ENCODE peak calls at places on chromosomes 16 and 17, in six cellular contexts. One of them, this sample, is unnamed. For H3K4me1, the result is how much of the 10 kb centered on the place peaks cover.

GRCh38 chr16:11272921-11273720 is at the start of gene PRM3:
- DNase-seq in OCI-LY7: no peak
- DNase-seq in hepatocyte: no peak
- DNase-seq in SK-N-SH: no peak
- DNase-seq in GM23248: no peak
- DNase-seq in fibroblast of lung: no peak
- DNase-seq in this sample: peak

GRCh38 chr16:90008708-90009145 is 10.5 kb downstream of the DBNDD1 start:
- DNase-seq in fibroblast of lung: peak
- DNase-seq in OCI-LY7: peak
- DNase-seq in SK-N-SH: no peak
- DNase-seq in hepatocyte: no peak
- DNase-seq in GM23248: no peak
- DNase-seq in this sample: peak

GRCh38 chr16:11390573-11391495 is 45.6 kb downstream of the RMI2 start:
- DNase-seq in fibroblast of lung: no peak
- DNase-seq in SK-N-SH: peak
- DNase-seq in GM23248: no peak
- DNase-seq in hepatocyte: peak
- DNase-seq in OCI-LY7: no peak
- DNase-seq in this sample: peak

GRCh38 chr17:2851615-2852014 is 55.4 kb downstream of the RAP1GAP2 start:
- DNase-seq in OCI-LY7: no peak
- DNase-seq in fibroblast of lung: no peak
- DNase-seq in hepatocyte: no peak
- DNase-seq in SK-N-SH: no peak
- DNase-seq in GM23248: no peak
- DNase-seq in this sample: peak

GRCh38 chr17:71975331-71975801 is 145.5 kb upstream of the SOX9 start:
- DNase-seq in hepatocyte: peak
- DNase-seq in SK-N-SH: no peak
- DNase-seq in GM23248: peak
- DNase-seq in fibroblast of lung: peak
- DNase-seq in OCI-LY7: no peak
- DNase-seq in this sample: peak

GRCh38 chr17:66138120-66138519 is 53.8 kb downstream of the CEP112 start:
- DNase-seq in hepatocyte: no peak
- DNase-seq in OCI-LY7: peak
- DNase-seq in fibroblast of lung: no peak
- DNase-seq in GM23248: no peak
- DNase-seq in SK-N-SH: no peak
- DNase-seq in this sample: no peak

GRCh38 chr16:12612598-12613101 is 191.0 kb downstream of the CPPED1 start:
- DNase-seq in OCI-LY7: no peak
- DNase-seq in SK-N-SH: no peak
- DNase-seq in GM23248: no peak
- DNase-seq in fibroblast of lung: peak
- DNase-seq in hepatocyte: peak
- DNase-seq in this sample: no peak

GRCh38 chr17:77373298-77374169 is 232.8 kb downstream of the SEC14L1 start:
- DNase-seq in GM23248: peak
- DNase-seq in hepatocyte: peak
- DNase-seq in SK-N-SH: peak
- DNase-seq in fibroblast of lung: no peak
- DNase-seq in OCI-LY7: peak
- DNase-seq in this sample: peak

GRCh38 chr17:10135539-10136257 is 62.7 kb downstream of the GAS7 start:
- DNase-seq in OCI-LY7: no peak
- DNase-seq in hepatocyte: no peak
- DNase-seq in SK-N-SH: no peak
- DNase-seq in fibroblast of lung: no peak
- DNase-seq in GM23248: peak
- DNase-seq in this sample: peak

DNA sequence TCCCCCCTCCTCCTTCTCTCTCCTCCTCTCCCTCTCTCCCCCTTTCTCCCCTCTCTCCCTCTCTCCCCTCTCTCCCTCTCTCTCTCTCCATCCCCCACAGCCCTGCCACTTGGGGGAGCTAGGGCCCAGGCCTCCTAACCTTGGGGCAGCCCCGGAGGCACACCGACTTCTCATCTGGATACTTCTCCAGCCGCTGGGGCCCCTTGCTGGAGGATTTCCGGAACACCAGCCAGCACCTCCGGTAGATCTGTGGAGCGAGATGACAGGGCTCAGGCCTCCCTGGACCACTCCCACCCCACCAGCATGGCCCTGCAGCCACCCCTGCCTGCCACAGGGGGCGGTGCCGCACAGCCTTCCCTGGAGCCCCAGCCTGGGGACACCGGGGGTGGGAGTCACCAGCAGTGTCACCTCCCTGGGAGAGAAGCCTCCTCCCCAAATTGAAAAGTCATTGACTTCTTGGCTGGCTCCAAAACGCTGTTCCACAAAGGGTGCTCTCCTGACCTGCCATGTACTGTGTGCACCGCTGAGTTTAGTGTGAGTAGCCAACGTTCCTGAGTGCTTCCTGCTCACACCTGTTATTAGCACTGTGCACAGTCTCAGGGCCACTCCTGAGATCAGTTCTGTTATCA is 10.5 kb downstream of the DOK4 start:
- DNase-seq in GM23248: peak
- DNase-seq in SK-N-SH: peak
- DNase-seq in fibroblast of lung: peak
- DNase-seq in hepatocyte: peak
- DNase-seq in OCI-LY7: peak
- DNase-seq in this sample: no peak
- H3K4me3 ChIP-seq in GM23248: no peak
- H3K4me3 ChIP-seq in SK-N-SH: no peak
- H3K4me3 ChIP-seq in fibroblast of lung: no peak
- H3K4me3 ChIP-seq in hepatocyte: no peak
- H3K4me3 ChIP-seq in OCI-LY7: peak
- H3K4me3 ChIP-seq in this sample: no peak

GRCh38 chr16:29708917-29709600 is 30.1 kb downstream of the QPRT start:
- DNase-seq in GM23248: no peak
- DNase-seq in OCI-LY7: no peak
- DNase-seq in SK-N-SH: no peak
- DNase-seq in hepatocyte: no peak
- DNase-seq in fibroblast of lung: no peak
- DNase-seq in this sample: no peak

GRCh38 chr16:29714972-29715371 is 30.8 kb downstream of the C16orf54 start:
- DNase-seq in SK-N-SH: no peak
- DNase-seq in fibroblast of lung: no peak
- DNase-seq in hepatocyte: no peak
- DNase-seq in GM23248: no peak
- DNase-seq in OCI-LY7: no peak
- DNase-seq in this sample: no peak

GRCh38 chr16:29712770-29713169 is 33.0 kb downstream of the C16orf54 start:
- DNase-seq in OCI-LY7: no peak
- DNase-seq in fibroblast of lung: no peak
- DNase-seq in hepatocyte: no peak
- DNase-seq in SK-N-SH: no peak
- DNase-seq in GM23248: no peak
- DNase-seq in this sample: no peak

GRCh38 chr16:29714396-29714795 is 31.4 kb downstream of the C16orf54 start:
- DNase-seq in OCI-LY7: no peak
- DNase-seq in hepatocyte: no peak
- DNase-seq in fibroblast of lung: no peak
- DNase-seq in GM23248: no peak
- DNase-seq in SK-N-SH: no peak
- DNase-seq in this sample: no peak

DNA sequence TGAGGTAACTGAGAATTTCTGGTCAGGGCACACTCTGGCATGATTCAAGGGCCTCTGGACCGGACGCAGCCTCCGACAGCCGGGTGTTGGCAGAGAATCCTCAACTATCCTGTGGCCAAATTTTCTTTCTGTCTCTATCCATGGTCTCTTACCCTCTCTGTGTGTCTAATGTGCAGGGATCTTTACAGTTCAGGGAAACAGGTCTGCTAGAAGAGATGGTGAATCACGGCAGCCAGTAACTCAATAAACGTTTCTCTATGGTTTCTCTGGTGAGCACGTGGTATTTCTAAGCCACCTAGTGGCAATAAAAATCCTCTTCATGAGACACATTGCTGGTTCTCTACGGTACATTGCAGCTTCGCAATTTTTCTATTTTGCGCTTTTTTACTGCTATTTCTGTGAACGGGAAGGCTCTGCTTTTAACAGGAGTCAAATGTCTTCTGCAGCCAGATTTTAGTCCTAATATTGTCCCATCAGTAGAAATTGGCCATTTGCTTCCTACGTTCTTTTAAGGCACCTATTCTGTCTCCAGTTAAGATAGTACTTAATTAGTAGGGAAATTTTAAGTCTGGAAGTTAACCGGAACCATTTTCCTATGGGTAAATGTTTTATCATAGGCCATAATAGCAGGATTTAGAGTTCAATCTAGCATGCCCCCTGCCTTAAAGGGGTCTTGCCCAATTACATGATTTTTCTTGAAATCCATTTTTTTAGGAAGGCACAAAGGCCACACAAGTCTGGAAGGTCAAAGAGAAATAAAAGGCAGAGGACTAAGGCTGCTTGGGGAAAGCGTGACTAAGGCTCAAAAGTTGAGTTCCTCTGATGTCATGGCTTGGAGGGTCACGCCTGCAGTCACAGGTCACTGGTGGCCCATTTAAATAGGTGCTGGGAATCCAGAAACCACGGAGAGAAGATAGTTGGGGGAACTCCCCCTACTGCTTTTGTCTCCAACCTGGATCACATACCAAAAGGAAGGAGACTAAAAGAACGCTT is 31.5 kb downstream of the QPRT start:
- DNase-seq in SK-N-SH: peak
- DNase-seq in GM23248: peak
- DNase-seq in fibroblast of lung: peak
- DNase-seq in hepatocyte: peak
- DNase-seq in OCI-LY7: peak
- DNase-seq in this sample: peak
- H2AFZ ChIP-seq in SK-N-SH: peak
- H2AFZ ChIP-seq in GM23248: peak
- H2AFZ ChIP-seq in fibroblast of lung: no peak
- H2AFZ ChIP-seq in hepatocyte: peak
- H2AFZ ChIP-seq in OCI-LY7: peak
- H2AFZ ChIP-seq in this sample: peak

GRCh38 chr16:23950291-23950894 is 114.6 kb downstream of the PRKCB start:
- DNase-seq in SK-N-SH: no peak
- DNase-seq in hepatocyte: no peak
- DNase-seq in OCI-LY7: no peak
- DNase-seq in fibroblast of lung: no peak
- DNase-seq in GM23248: no peak
- DNase-seq in this sample: peak
- H3K4me1 ChIP-seq in SK-N-SH: under half
- H3K4me1 ChIP-seq in hepatocyte: under half
- H3K4me1 ChIP-seq in OCI-LY7: under half
- H3K4me1 ChIP-seq in fibroblast of lung: under half
- H3K4me1 ChIP-seq in GM23248: under half
- H3K4me1 ChIP-seq in this sample: under half

GRCh38 chr16:1152123-1152638 is 725 bp upstream of the CACNA1H start:
- DNase-seq in SK-N-SH: no peak
- DNase-seq in OCI-LY7: no peak
- DNase-seq in hepatocyte: peak
- DNase-seq in fibroblast of lung: no peak
- DNase-seq in GM23248: peak
- DNase-seq in this sample: no peak
- H3K4me3 ChIP-seq in SK-N-SH: no peak
- H3K4me3 ChIP-seq in OCI-LY7: no peak
- H3K4me3 ChIP-seq in hepatocyte: peak
- H3K4me3 ChIP-seq in fibroblast of lung: no peak
- H3K4me3 ChIP-seq in GM23248: no peak
- H3K4me3 ChIP-seq in this sample: no peak

DNA sequence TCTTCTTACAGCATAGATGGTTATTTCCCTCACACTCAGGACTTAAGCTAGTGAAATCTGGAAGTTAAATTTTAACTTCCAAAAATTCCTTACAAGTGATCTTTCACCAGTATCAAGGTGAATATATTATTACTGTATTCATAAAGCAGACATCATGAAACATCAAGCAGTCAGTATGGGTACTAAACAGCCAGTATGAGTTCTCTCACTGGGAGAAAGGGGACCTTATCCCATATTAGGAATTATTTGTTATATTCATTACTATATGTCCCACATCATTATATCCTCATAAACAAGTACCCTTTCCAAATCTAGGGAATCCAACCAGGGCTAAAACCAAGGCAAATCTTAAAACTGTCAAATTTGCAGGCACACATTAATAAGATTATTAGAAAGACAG is 15.3 kb downstream of the NUFIP2 start:
- DNase-seq in hepatocyte: no peak
- DNase-seq in GM23248: no peak
- DNase-seq in SK-N-SH: no peak
- DNase-seq in fibroblast of lung: no peak
- DNase-seq in OCI-LY7: no peak
- DNase-seq in this sample: no peak
- H2AFZ ChIP-seq in hepatocyte: no peak
- H2AFZ ChIP-seq in GM23248: no peak
- H2AFZ ChIP-seq in SK-N-SH: no peak
- H2AFZ ChIP-seq in fibroblast of lung: no peak
- H2AFZ ChIP-seq in OCI-LY7: no peak
- H2AFZ ChIP-seq in this sample: no peak

This sample was measured in osteoblast.